ENCODE peak calls at places on chromosomes 12 and 14, in nine cellular contexts. T is fibroblast of lung, G is upper lobe of right lung, O is neuronal stem cell, H is body of pancreas, D is psoas muscle, F is ovary, E is pancreas, P is tibial artery. Y is an unnamed sample. For H3K4me1 and H3K27me3, the result is how much of the 10 kb centered on the place peaks cover.

GRCh38 chr12:51460519-51460918 is 35.9 kb downstream of the SLC4A8 start:
- DNase-seq in E (no peak), P (no peak), G (no peak), H (no peak), F (no peak), O (no peak), D (no peak), T (peak), Y (no peak)

GRCh38 chr12:80118565-80119337 is 19.4 kb downstream of the OTOGL start:
- DNase-seq in O (no peak), D (no peak), T (no peak), H (no peak), G (no peak), E (no peak), P (no peak), F (no peak), Y (no peak)

GRCh38 chr14:88614218-88614907 is 51.5 kb downstream of the ZC3H14 start:
- DNase-seq in E (no peak), D (no peak), H (no peak), F (no peak), O (no peak), P (no peak), T (peak), G (no peak), Y (no peak)

GRCh38 chr14:23297096-23297495 is 5.6 kb downstream of the PPP1R3E start:
- DNase-seq in H (no peak), P (no peak), E (no peak), D (no peak), F (no peak), O (no peak), T (no peak), G (no peak), Y (no peak)

GRCh38 chr14:84225243-84225642 is 1304.7 kb upstream of the FLRT2 start:
- DNase-seq in T (no peak), H (peak), O (no peak), D (no peak), F (peak), G (no peak), P (no peak), E (no peak), Y (no peak)

GRCh38 chr14:35416108-35416750 is 11.7 kb upstream of the NFKBIA start:
- DNase-seq in D (no peak), F (no peak), G (no peak), T (peak), P (no peak), E (no peak), O (no peak), H (no peak), Y (no peak)

GRCh38 chr14:90630407-90630806 is 185.8 kb downstream of the TTC7B start:
- DNase-seq in P (peak), G (no peak), D (no peak), E (no peak), T (no peak), H (no peak), O (no peak), F (no peak), Y (no peak)

GRCh38 chr12:119328111-119328510 is 6.4 kb upstream of the CCDC60 start:
- DNase-seq in D (no peak), F (no peak), O (no peak), T (no peak), H (peak), P (no peak), G (no peak), E (no peak), Y (no peak)

GRCh38 chr12:52243774-52244614 is 11.0 kb downstream of the KRT7 start:
- DNase-seq in T (peak), O (no peak), H (peak), P (peak), D (peak), G (peak), F (peak), E (peak), Y (peak)

GRCh38 chr12:67107235-67107634 is 161.9 kb upstream of the CAND1 start:
- DNase-seq in G (no peak), F (no peak), O (no peak), T (no peak), E (no peak), D (no peak), P (no peak), H (no peak), Y (no peak)

GRCh38 chr14:59398841-59399240 is 66.3 kb downstream of the GPR135 start:
- DNase-seq in E (no peak), T (no peak), D (no peak), H (no peak), F (no peak), O (no peak), G (no peak), P (no peak), Y (no peak)

GRCh38 chr12:8780389-8780788 is 42.0 kb upstream of the A2ML1 start:
- DNase-seq in G (no peak), T (peak), H (no peak), E (no peak), O (no peak), P (no peak), F (no peak), D (no peak), Y (no peak)

GRCh38 chr12:115910057-115910456 is 367.4 kb downstream of the MED13L start:
- DNase-seq in H (no peak), E (no peak), F (no peak), O (no peak), T (no peak), G (no peak), P (no peak), D (no peak), Y (no peak)

GRCh38 chr12:62653740-62654139 is 187.1 kb downstream of the MON2 start:
- DNase-seq in F (no peak), T (no peak), O (no peak), G (no peak), D (no peak), E (no peak), P (no peak), H (no peak), Y (no peak)

GRCh38 chr14:104650057-104650980 is 39.1 kb upstream of the INF2 start:
- DNase-seq in F (peak), H (peak), T (peak), P (peak), O (peak), D (peak), E (peak), G (peak), Y (peak)

GRCh38 chr14:64324461-64325255 is 30.5 kb upstream of the ESR2 start:
- DNase-seq in D (no peak), T (peak), O (no peak), E (no peak), G (no peak), P (no peak), H (no peak), F (no peak), Y (no peak)

GRCh38 chr12:125773033-125773432 is 707.8 kb downstream of the AACS start:
- DNase-seq in E (no peak), T (peak), F (no peak), G (peak), O (no peak), H (no peak), D (no peak), P (no peak), Y (no peak)

GRCh38 chr12:62802981-62803380 is 132.0 kb downstream of the PPM1H start:
- DNase-seq in E (no peak), D (no peak), H (no peak), P (no peak), G (no peak), T (no peak), F (no peak), O (no peak), Y (no peak)

GRCh38 chr12:15886372-15887042 is 4.3 kb downstream of the STRAP start:
- DNase-seq in E (no peak), P (no peak), T (peak), G (no peak), D (no peak), H (no peak), F (no peak), O (no peak), Y (no peak)

GRCh38 chr14:70697681-70698080 is 56.0 kb downstream of the TTC9 start:
- DNase-seq in P (no peak), E (no peak), O (no peak), D (no peak), H (no peak), F (no peak), G (no peak), T (no peak), Y (no peak)

GRCh38 chr12:112606611-112607366 is 184.8 kb upstream of the RPH3A start:
- DNase-seq in T (no peak), O (no peak), D (no peak), P (no peak), F (no peak), E (no peak), H (no peak), G (no peak), Y (no peak)

DNA sequence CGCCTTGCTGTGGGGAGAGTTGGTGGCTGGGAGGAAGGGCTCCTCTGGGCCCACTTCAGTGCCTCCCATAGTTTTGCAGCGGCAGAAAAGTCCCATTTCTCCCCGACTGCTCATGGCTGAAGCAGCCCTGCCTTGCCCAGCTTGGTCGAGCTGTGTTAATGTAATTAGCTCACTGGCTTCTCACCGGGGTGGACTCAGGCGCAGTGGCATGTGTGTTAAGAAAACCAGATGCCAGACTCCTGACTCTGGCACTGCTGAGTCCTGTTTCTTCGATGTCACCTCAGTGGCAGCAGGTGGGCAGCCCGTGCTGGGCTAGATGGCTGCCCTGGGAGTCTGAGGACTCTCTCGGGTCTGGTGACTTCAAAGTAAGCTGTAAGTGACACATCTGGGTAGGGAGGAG is 47.4 kb downstream of the CHST11 start:
- DNase-seq in H (no peak), G (no peak), E (no peak), T (no peak), F (no peak), O (no peak), D (no peak), P (no peak), Y (no peak)
- H3K4me1 ChIP-seq in H (under half), G (under half), E (under half), T (under half), F (under half), O (under half), D (under half), P (under half), Y (under half)

GRCh38 chr14:92538412-92539017 is 24.9 kb downstream of the RIN3 start:
- DNase-seq in O (no peak), F (no peak), E (no peak), P (no peak), T (no peak), G (no peak), D (no peak), H (no peak), Y (no peak)

GRCh38 chr14:92531151-92531873 is 17.7 kb downstream of the RIN3 start:
- DNase-seq in D (no peak), T (no peak), F (no peak), O (no peak), P (no peak), H (no peak), E (no peak), G (peak), Y (no peak)

GRCh38 chr14:92539419-92539818 is 25.8 kb downstream of the RIN3 start:
- DNase-seq in T (no peak), P (no peak), D (no peak), F (no peak), H (no peak), G (no peak), E (no peak), O (no peak), Y (no peak)

GRCh38 chr14:92532490-92533163 is 19.0 kb downstream of the RIN3 start:
- DNase-seq in E (no peak), H (no peak), T (no peak), G (peak), D (no peak), P (no peak), O (no peak), F (no peak), Y (no peak)

GRCh38 chr14:92534863-92535654 is 21.5 kb downstream of the RIN3 start:
- DNase-seq in G (peak), F (no peak), P (no peak), O (no peak), H (no peak), D (no peak), E (no peak), T (no peak), Y (no peak)
- H3K27ac ChIP-seq in G (no peak), F (no peak), P (no peak), O (no peak), H (no peak), D (no peak), E (no peak), T (no peak), Y (no peak)

GRCh38 chr12:105334001-105334400 is 3.5 kb downstream of the C12orf75 start:
- DNase-seq in O (no peak), T (peak), G (no peak), E (no peak), F (no peak), P (no peak), H (no peak), D (no peak), Y (no peak)
- H3K27me3 ChIP-seq in O (under half), T (under half), G (under half), E (under half), F (under half), P (under half), H (under half), D (under half), Y (under half)

GRCh38 chr12:54135621-54136027 is 53.2 kb downstream of the SMUG1 start:
- DNase-seq in E (no peak), G (no peak), P (no peak), D (no peak), H (no peak), O (peak), T (no peak), F (no peak), Y (peak)

GRCh38 chr12:54133663-54134375 is 55.0 kb downstream of the SMUG1 start:
- DNase-seq in D (no peak), F (no peak), T (no peak), H (no peak), G (no peak), E (no peak), P (no peak), O (no peak), Y (no peak)

GRCh38 chr12:54132979-54133378 is 55.8 kb downstream of the SMUG1 start:
- DNase-seq in O (no peak), H (no peak), E (no peak), G (no peak), P (no peak), F (no peak), T (no peak), D (no peak), Y (no peak)

GRCh38 chr12:54134395-54134794 is 54.4 kb downstream of the SMUG1 start:
- DNase-seq in O (no peak), P (no peak), F (no peak), G (no peak), T (no peak), E (no peak), D (no peak), H (no peak), Y (no peak)

DNA sequence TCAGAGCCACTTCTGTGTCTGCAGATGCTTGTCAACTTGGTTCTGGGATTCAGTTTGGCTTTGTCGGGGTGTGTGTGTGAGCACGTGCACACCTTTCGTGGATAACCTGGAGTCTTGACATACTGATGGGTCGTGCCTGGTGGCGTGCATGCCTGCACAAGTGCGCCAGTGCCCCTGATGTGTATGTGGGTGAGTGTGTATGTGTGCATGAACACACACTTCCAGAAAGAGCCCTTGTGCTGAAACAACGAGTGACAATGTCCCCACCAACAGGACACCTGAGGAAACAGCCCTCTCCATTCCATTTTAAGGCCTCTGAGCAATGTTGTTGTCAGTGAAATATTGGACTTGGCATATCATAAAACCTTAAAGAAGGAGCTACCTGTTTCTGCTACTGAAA is 53.9 kb downstream of the SMUG1 start:
- DNase-seq in P (no peak), D (no peak), T (no peak), F (no peak), H (no peak), G (no peak), E (no peak), O (no peak), Y (peak)
- H3K4me1 ChIP-seq in P (under half), D (under half), T (under half), F (under half), H (under half), G (under half), E (under half), O (under half), Y (under half)

DNA sequence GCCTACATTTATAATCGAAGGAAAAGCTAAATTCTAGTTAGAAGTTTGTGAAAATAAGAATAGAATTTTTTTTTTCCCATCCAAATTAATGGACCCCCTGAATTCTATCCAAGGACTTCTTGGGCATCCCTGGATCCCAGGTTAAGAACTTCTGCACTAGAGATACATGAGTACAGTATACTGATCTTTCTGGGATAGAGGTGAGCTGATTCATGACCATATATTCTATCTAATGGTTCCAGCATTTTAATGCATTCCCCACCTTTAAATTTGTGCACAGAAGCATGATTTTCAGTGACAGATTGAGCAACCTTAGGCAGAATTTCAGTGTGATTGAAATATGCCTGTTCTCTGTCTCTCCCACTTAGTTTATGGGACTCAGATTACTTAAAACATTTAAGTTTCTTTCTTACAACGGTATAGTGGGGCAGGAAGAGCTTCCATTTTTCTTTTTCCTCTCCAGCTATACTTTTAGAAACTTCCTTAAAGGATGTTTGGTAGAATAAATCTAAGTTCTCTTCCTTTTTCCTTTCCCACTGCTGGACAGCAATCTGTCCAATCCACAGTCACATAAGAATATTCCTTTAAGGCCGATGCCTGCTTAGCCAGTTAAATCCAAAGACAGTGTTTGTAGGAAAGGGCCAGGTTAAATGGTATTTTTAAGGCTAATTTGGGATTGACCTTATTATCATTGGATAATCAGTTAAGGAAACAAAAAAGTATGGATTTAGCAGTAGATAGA is 6.7 kb downstream of the MDM2 start:
- DNase-seq in P (no peak), H (no peak), G (no peak), F (no peak), O (no peak), D (no peak), E (no peak), T (no peak), Y (no peak)
- H3K27ac ChIP-seq in P (no peak), H (no peak), G (no peak), F (no peak), O (no peak), D (no peak), E (no peak), T (no peak), Y (no peak)

DNA sequence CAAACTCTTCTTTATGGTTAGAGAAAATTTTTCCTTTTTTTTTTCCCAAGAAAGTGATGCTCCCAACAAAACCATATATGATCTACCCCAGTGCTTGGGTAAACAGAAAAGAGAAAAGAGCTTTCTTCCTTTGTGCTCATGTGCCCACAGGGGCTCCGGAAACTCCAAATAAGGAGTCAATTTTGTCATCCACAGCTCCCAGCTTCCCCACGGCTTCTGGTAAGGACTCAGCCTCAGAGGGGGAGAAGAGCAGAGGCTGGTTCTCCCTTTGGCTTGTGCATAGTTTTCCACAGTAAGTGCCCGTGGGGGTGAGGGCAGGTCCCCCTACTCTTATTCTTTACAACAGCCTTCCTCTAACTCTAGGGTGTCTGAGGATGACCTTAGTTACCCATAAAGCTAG is 13.3 kb upstream of the RGS6 start:
- DNase-seq in F (no peak), T (no peak), P (no peak), E (no peak), H (no peak), O (peak), D (no peak), G (no peak), Y (no peak)
- H3K27me3 ChIP-seq in F (under half), T (under half), P (under half), E (under half), H (under half), O (under half), D (under half), G (under half), Y (under half)

Y was measured in aorta.